ENCODE peak calls at places on chromosomes 13 and 19, in six cellular contexts. One of them, this sample, is unnamed.

GRCh38 chr19:10701955-10702307 is 692 bp downstream of the QTRT1 start:
- DNase-seq in GM12878: no peak
- DNase-seq in K562: peak; percentile 70
- DNase-seq in endothelial cell of umbilical vein: peak; percentile 13
- DNase-seq in A549: no peak
- DNase-seq in HepG2: peak; percentile 56
- DNase-seq in this sample: peak; percentile 92

GRCh38 chr13:36736119-36736726 is 62.4 kb downstream of the SERTM1 start:
- DNase-seq in HepG2: peak; percentile 35
- DNase-seq in endothelial cell of umbilical vein: peak; percentile 65
- DNase-seq in K562: peak; percentile 32
- DNase-seq in A549: peak; percentile 50
- DNase-seq in GM12878: no peak
- DNase-seq in this sample: peak; percentile 71

GRCh38 chr13:99911965-99912566 is 59.5 kb downstream of the ZIC5 start:
- DNase-seq in A549: no peak
- DNase-seq in endothelial cell of umbilical vein: no peak
- DNase-seq in GM12878: no peak
- DNase-seq in HepG2: no peak
- DNase-seq in K562: no peak
- DNase-seq in this sample: no peak

GRCh38 chr19:52221831-52222375 is 32.1 kb downstream of the PPP2R1A start:
- DNase-seq in HepG2: no peak
- DNase-seq in endothelial cell of umbilical vein: no peak
- DNase-seq in A549: no peak
- DNase-seq in K562: no peak
- DNase-seq in GM12878: no peak
- DNase-seq in this sample: no peak

GRCh38 chr19:7832781-7833180 is 2.8 kb downstream of the EVI5L start:
- DNase-seq in HepG2: no peak
- DNase-seq in K562: no peak
- DNase-seq in endothelial cell of umbilical vein: peak; percentile 20
- DNase-seq in A549: no peak
- DNase-seq in GM12878: no peak
- DNase-seq in this sample: no peak

GRCh38 chr13:111634410-111634809 is 314.0 kb downstream of the TEX29 start:
- DNase-seq in endothelial cell of umbilical vein: no peak
- DNase-seq in K562: no peak
- DNase-seq in GM12878: no peak
- DNase-seq in HepG2: no peak
- DNase-seq in A549: no peak
- DNase-seq in this sample: no peak

GRCh38 chr13:31310356-31310755 is 110.6 kb downstream of the B3GLCT start:
- DNase-seq in endothelial cell of umbilical vein: no peak
- DNase-seq in K562: no peak
- DNase-seq in GM12878: no peak
- DNase-seq in A549: no peak
- DNase-seq in HepG2: no peak
- DNase-seq in this sample: no peak

GRCh38 chr19:16386619-16387240 is 62.1 kb downstream of the KLF2 start:
- DNase-seq in K562: peak; percentile 66
- DNase-seq in A549: peak; percentile 62
- DNase-seq in HepG2: peak; percentile 32
- DNase-seq in GM12878: no peak
- DNase-seq in endothelial cell of umbilical vein: peak; percentile 72
- DNase-seq in this sample: peak; percentile 72

GRCh38 chr13:28659611-28659970 is 661 bp downstream of the POMP start:
- DNase-seq in endothelial cell of umbilical vein: peak; percentile 69
- DNase-seq in A549: no peak
- DNase-seq in K562: no peak
- DNase-seq in GM12878: no peak
- DNase-seq in HepG2: no peak
- DNase-seq in this sample: peak; percentile 60

GRCh38 chr13:60837806-60838205 is 440.8 kb downstream of the TDRD3 start:
- DNase-seq in A549: no peak
- DNase-seq in GM12878: no peak
- DNase-seq in HepG2: no peak
- DNase-seq in endothelial cell of umbilical vein: no peak
- DNase-seq in K562: no peak
- DNase-seq in this sample: peak; percentile 6

GRCh38 chr13:29799041-29799440 is 51.4 kb downstream of the UBL3 start:
- DNase-seq in A549: no peak
- DNase-seq in K562: no peak
- DNase-seq in GM12878: no peak
- DNase-seq in endothelial cell of umbilical vein: no peak
- DNase-seq in HepG2: no peak
- DNase-seq in this sample: no peak

DNA sequence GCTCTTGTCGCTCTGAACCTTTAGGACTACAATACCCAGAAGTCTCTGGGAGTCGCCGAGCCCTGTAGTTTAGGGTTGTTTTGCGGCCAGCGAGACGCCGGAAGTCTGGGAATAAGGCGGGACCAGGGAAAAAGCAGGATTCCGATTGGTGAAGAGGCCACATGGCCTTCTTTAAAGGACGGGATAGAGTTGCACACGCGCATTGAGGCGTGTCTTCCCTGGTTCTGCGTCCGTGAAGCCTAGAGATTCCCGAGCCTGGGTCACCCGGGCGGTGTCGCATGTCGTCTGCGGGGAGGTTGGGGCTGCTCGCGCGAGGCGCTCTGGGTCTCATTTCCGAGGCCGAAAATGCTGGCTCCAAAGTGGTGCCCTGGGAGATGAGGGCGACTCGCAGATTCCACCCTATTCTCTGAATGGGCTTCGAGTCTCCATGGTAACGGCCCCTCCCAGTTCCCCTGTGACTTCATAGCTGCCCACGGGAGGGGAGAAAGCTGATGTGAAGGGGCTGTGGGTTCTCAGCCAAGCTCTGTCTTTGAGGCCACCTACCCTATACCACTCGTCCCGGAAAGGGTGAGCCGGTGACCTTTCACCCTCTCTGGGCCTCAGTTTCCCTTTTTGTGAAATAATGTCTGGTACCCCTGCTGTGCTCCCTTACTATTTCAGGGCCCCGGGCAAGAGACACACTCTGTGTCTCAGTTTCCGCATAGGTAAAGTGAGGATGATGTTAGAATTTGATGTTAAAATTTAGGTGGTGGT is 613 bp upstream of the ZSCAN5A start:
- DNase-seq in GM12878: peak; percentile 96
- DNase-seq in K562: peak; percentile 92
- DNase-seq in HepG2: peak; percentile 97
- DNase-seq in endothelial cell of umbilical vein: peak; percentile 99
- DNase-seq in A549: peak; percentile 99
- DNase-seq in this sample: peak; percentile 93
- TF ChIP-seq POLR2A in GM12878: no peak
- TF ChIP-seq POLR2A in K562: no peak
- TF ChIP-seq POLR2A in HepG2: no peak
- TF ChIP-seq POLR2A in endothelial cell of umbilical vein: peak; percentile 62
- TF ChIP-seq POLR2A in A549: peak; percentile 86
- TF ChIP-seq POLR2A in this sample: no peak

GRCh38 chr13:95898256-95898655 is 154.9 kb downstream of the UGGT2 start:
- DNase-seq in K562: no peak
- DNase-seq in GM12878: no peak
- DNase-seq in HepG2: no peak
- DNase-seq in endothelial cell of umbilical vein: no peak
- DNase-seq in A549: no peak
- DNase-seq in this sample: no peak

GRCh38 chr13:95893861-95894260 is 159.3 kb downstream of the UGGT2 start:
- DNase-seq in HepG2: no peak
- DNase-seq in endothelial cell of umbilical vein: no peak
- DNase-seq in A549: no peak
- DNase-seq in GM12878: no peak
- DNase-seq in K562: no peak
- DNase-seq in this sample: no peak

GRCh38 chr13:95896302-95896701 is 156.9 kb downstream of the UGGT2 start:
- DNase-seq in GM12878: no peak
- DNase-seq in K562: no peak
- DNase-seq in A549: no peak
- DNase-seq in HepG2: no peak
- DNase-seq in endothelial cell of umbilical vein: peak; percentile 64
- DNase-seq in this sample: no peak
- TF ChIP-seq MYC in GM12878: no peak
- TF ChIP-seq MYC in K562: no peak
- TF ChIP-seq MYC in A549: no peak
- TF ChIP-seq MYC in HepG2: no peak
- TF ChIP-seq MYC in endothelial cell of umbilical vein: no peak
- TF ChIP-seq MYC in this sample: no peak

GRCh38 chr19:46411088-46412033 is 2.0 kb downstream of the CCDC8 start:
- DNase-seq in GM12878: no peak
- DNase-seq in K562: no peak
- DNase-seq in endothelial cell of umbilical vein: no peak
- DNase-seq in HepG2: no peak
- DNase-seq in A549: no peak
- DNase-seq in this sample: no peak

GRCh38 chr19:46412034-46412982 is 1.1 kb downstream of the CCDC8 start:
- DNase-seq in K562: peak; percentile 37
- DNase-seq in HepG2: no peak
- DNase-seq in endothelial cell of umbilical vein: no peak
- DNase-seq in GM12878: no peak
- DNase-seq in A549: no peak
- DNase-seq in this sample: no peak

GRCh38 chr19:46412983-46413261 is 442 bp downstream of the CCDC8 start:
- DNase-seq in endothelial cell of umbilical vein: no peak
- DNase-seq in A549: no peak
- DNase-seq in HepG2: no peak
- DNase-seq in K562: peak; percentile 40
- DNase-seq in GM12878: no peak
- DNase-seq in this sample: no peak

GRCh38 chr19:46416077-46416709 is 2.8 kb upstream of the CCDC8 start:
- DNase-seq in GM12878: no peak
- DNase-seq in endothelial cell of umbilical vein: peak; percentile 62
- DNase-seq in K562: peak; percentile 95
- DNase-seq in A549: peak; percentile 85
- DNase-seq in HepG2: peak; percentile 59
- DNase-seq in this sample: peak; percentile 89

DNA sequence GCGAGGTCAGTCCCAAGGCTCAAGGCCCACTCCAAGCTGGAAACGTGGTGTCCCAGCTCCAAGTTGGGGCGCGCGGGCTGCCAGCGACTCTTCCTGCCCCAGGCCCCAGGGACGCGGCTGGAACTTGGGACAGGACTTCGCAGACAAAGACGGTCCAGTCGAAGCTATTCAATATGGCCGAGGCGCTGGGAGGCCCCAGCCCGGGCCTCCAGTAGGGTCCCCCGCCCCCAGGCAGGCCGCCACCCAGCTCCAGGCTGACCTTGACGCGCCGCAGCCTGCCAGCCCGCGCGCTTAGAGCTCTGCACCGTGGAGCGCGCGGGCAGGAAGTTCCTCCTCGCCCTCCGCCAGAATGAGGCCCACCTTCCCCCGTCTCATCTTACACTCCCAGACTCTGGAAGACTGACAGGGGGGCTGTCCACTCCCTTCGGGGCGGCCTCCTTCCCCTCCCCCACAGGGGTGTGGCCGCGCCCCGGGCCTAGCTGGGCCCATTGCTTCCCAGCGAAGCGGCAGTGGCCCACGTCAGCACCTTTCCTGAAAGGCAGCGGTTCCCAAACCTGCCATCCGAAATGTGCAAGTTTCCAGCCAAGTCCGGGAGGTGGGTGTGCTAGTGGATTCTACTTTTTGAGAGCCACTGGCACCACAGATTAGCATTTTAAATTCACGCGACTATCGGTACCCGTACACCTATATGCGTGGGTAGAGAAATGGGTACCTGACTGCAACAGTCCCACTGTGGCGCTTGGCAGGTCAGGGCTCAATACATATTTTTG is at the start of gene CCDC8:
- DNase-seq in A549: no peak
- DNase-seq in HepG2: no peak
- DNase-seq in endothelial cell of umbilical vein: no peak
- DNase-seq in K562: peak; percentile 94
- DNase-seq in GM12878: no peak
- DNase-seq in this sample: peak; percentile 79
- TF ChIP-seq POLR2A in A549: no peak
- TF ChIP-seq POLR2A in HepG2: no peak
- TF ChIP-seq POLR2A in endothelial cell of umbilical vein: no peak
- TF ChIP-seq POLR2A in K562: peak; percentile 93
- TF ChIP-seq POLR2A in GM12878: no peak
- TF ChIP-seq POLR2A in this sample: peak; percentile 37

GRCh38 chr13:74529968-74530367 is 395.8 kb upstream of the KLF12 start:
- DNase-seq in endothelial cell of umbilical vein: no peak
- DNase-seq in HepG2: no peak
- DNase-seq in GM12878: no peak
- DNase-seq in K562: no peak
- DNase-seq in A549: no peak
- DNase-seq in this sample: no peak
- TF ChIP-seq MYC in endothelial cell of umbilical vein: no peak
- TF ChIP-seq MYC in HepG2: no peak
- TF ChIP-seq MYC in GM12878: no peak
- TF ChIP-seq MYC in K562: no peak
- TF ChIP-seq MYC in A549: no peak
- TF ChIP-seq MYC in this sample: no peak

GRCh38 chr13:73937420-73937819 is 196.8 kb downstream of the KLF12 start:
- DNase-seq in endothelial cell of umbilical vein: no peak
- DNase-seq in K562: no peak
- DNase-seq in A549: no peak
- DNase-seq in GM12878: no peak
- DNase-seq in HepG2: no peak
- DNase-seq in this sample: no peak

GRCh38 chr13:73940098-73940497 is 194.1 kb downstream of the KLF12 start:
- DNase-seq in HepG2: no peak
- DNase-seq in endothelial cell of umbilical vein: no peak
- DNase-seq in K562: no peak
- DNase-seq in A549: no peak
- DNase-seq in GM12878: no peak
- DNase-seq in this sample: no peak

GRCh38 chr13:73938375-73939070 is 195.7 kb downstream of the KLF12 start:
- DNase-seq in HepG2: no peak
- DNase-seq in endothelial cell of umbilical vein: peak; percentile 77
- DNase-seq in GM12878: no peak
- DNase-seq in A549: peak; percentile 52
- DNase-seq in K562: no peak
- DNase-seq in this sample: no peak

GRCh38 chr13:73939603-73940002 is 194.6 kb downstream of the KLF12 start:
- DNase-seq in GM12878: no peak
- DNase-seq in A549: no peak
- DNase-seq in HepG2: no peak
- DNase-seq in endothelial cell of umbilical vein: no peak
- DNase-seq in K562: no peak
- DNase-seq in this sample: no peak

GRCh38 chr13:73939071-73939380 is 195.2 kb downstream of the KLF12 start:
- DNase-seq in HepG2: no peak
- DNase-seq in K562: no peak
- DNase-seq in GM12878: no peak
- DNase-seq in endothelial cell of umbilical vein: no peak
- DNase-seq in A549: no peak
- DNase-seq in this sample: no peak
- TF ChIP-seq POLR2A in HepG2: no peak
- TF ChIP-seq POLR2A in K562: no peak
- TF ChIP-seq POLR2A in GM12878: no peak
- TF ChIP-seq POLR2A in endothelial cell of umbilical vein: no peak
- TF ChIP-seq POLR2A in A549: no peak
- TF ChIP-seq POLR2A in this sample: no peak

This sample was measured in NB4.